ENCODE peak calls at places on chromosomes 16 and 17, in nine cellular contexts. T, S, O, Z, V, Y, J, L and F are unnamed samples.

GRCh38 chr17:73581379-73581778 is 62.9 kb downstream of the SDK2 start:
- DNase-seq in Y (no peak), T (no peak), S (no peak), J (no peak), V (no peak), O (peak), L (no peak), Z (no peak), F (no peak)

GRCh38 chr17:50931003-50931878 is 65.1 kb upstream of the TOB1 start:
- DNase-seq in Z (peak), Y (peak), J (no peak), L (no peak), O (peak), S (peak), T (peak), V (peak), F (peak)

GRCh38 chr17:11506635-11507034 is 91.6 kb upstream of the DNAH9 start:
- DNase-seq in Z (no peak), J (no peak), O (no peak), S (peak), T (no peak), V (peak), Y (no peak), L (no peak), F (no peak)

GRCh38 chr17:58270476-58271290 is 10.1 kb downstream of the MPO start:
- DNase-seq in J (no peak), O (no peak), Z (no peak), L (no peak), V (no peak), T (no peak), Y (no peak), S (no peak), F (no peak)

GRCh38 chr16:17589898-17590297 is 119.1 kb upstream of the XYLT1 start:
- DNase-seq in O (no peak), T (no peak), Y (no peak), L (no peak), Z (no peak), J (no peak), V (no peak), S (no peak), F (no peak)

GRCh38 chr17:35376245-35376644 is 2.8 kb upstream of the SLFN11 start:
- DNase-seq in J (no peak), Z (peak), V (peak), Y (no peak), T (no peak), L (no peak), O (no peak), S (no peak), F (no peak)

GRCh38 chr17:34769899-34770298 is 190.5 kb downstream of the TMEM132E start:
- DNase-seq in Z (no peak), V (no peak), J (no peak), Y (no peak), T (no peak), O (no peak), S (no peak), L (no peak), F (no peak)

GRCh38 chr16:14186007-14186953 is 115.2 kb downstream of the MRTFB start:
- DNase-seq in L (no peak), S (peak), O (no peak), J (no peak), T (no peak), Y (peak), V (no peak), Z (peak), F (no peak)

GRCh38 chr16:10620120-10620519 is 39.7 kb upstream of the EMP2 start:
- DNase-seq in O (no peak), L (no peak), Y (no peak), V (no peak), J (no peak), S (no peak), T (no peak), Z (no peak), F (no peak)

GRCh38 chr17:80103686-80104085 is 2.3 kb downstream of the GAA start:
- DNase-seq in Z (no peak), L (no peak), O (no peak), Y (no peak), J (no peak), T (no peak), V (no peak), S (no peak), F (no peak)

GRCh38 chr17:79406316-79406715 is 204.5 kb downstream of the RBFOX3 start:
- DNase-seq in T (no peak), Z (no peak), J (no peak), S (no peak), L (no peak), V (no peak), O (no peak), Y (no peak), F (no peak)

GRCh38 chr17:70239391-70239826 is 70.1 kb downstream of the KCNJ2 start:
- DNase-seq in Y (no peak), Z (no peak), T (no peak), V (no peak), J (no peak), O (no peak), L (no peak), S (no peak), F (no peak)

GRCh38 chr16:57867000-57867561 is 64.8 kb upstream of the KIFC3 start:
- DNase-seq in T (no peak), L (no peak), O (no peak), S (no peak), Z (no peak), V (no peak), J (no peak), Y (no peak), F (no peak)

GRCh38 chr16:48386559-48387312 is 1.5 kb upstream of the SIAH1 start:
- DNase-seq in S (no peak), L (no peak), Z (no peak), Y (no peak), O (no peak), V (no peak), T (no peak), J (no peak), F (no peak)

GRCh38 chr17:49469831-49470568 is 25.1 kb upstream of the NGFR start:
- DNase-seq in Z (no peak), T (no peak), J (no peak), V (no peak), O (peak), Y (no peak), L (no peak), S (peak), F (no peak)

GRCh38 chr17:28216528-28216927 is 102.5 kb upstream of the TMEM97 start:
- DNase-seq in J (no peak), V (peak), O (no peak), S (no peak), Z (peak), L (no peak), Y (peak), T (no peak), F (no peak)

GRCh38 chr16:50644730-50645129 is 36.4 kb downstream of the SNX20 start:
- DNase-seq in L (no peak), Y (peak), J (peak), Z (peak), V (peak), O (no peak), T (no peak), S (no peak), F (no peak)

GRCh38 chr17:4605826-4606225 is 21.5 kb downstream of the SMTNL2 start:
- DNase-seq in T (no peak), Y (peak), S (no peak), J (no peak), L (no peak), V (peak), O (peak), Z (no peak), F (no peak)

GRCh38 chr17:50580636-50581035 is 20.1 kb downstream of the CACNA1G start:
- DNase-seq in Y (no peak), L (no peak), S (no peak), V (no peak), O (no peak), T (no peak), J (no peak), Z (no peak), F (no peak)

GRCh38 chr16:20844588-20844987 is 38.3 kb downstream of the REXO5 start:
- DNase-seq in L (no peak), Y (no peak), T (no peak), O (no peak), S (no peak), V (peak), Z (no peak), J (no peak), F (no peak)

GRCh38 chr17:1959871-1960569 is 65.1 kb downstream of the RTN4RL1 start:
- DNase-seq in O (no peak), T (no peak), Y (no peak), S (no peak), V (no peak), Z (no peak), J (no peak), L (no peak), F (no peak)

GRCh38 chr16:25107466-25107792 is 4.1 kb upstream of the LCMT1 start:
- DNase-seq in Z (no peak), J (no peak), T (no peak), L (no peak), O (no peak), V (no peak), Y (no peak), S (no peak), F (no peak)

GRCh38 chr17:7438656-7439460 is 454 bp upstream of the FGF11 start:
- DNase-seq in O (no peak), V (no peak), L (no peak), T (no peak), Z (no peak), J (no peak), Y (no peak), S (no peak), F (no peak)

GRCh38 chr16:62079236-62079635 is 43.0 kb upstream of the CDH8 start:
- DNase-seq in L (no peak), O (no peak), Y (no peak), J (no peak), S (no peak), Z (no peak), V (no peak), T (no peak), F (no peak)

GRCh38 chr16:71927383-71927782 is 32.1 kb downstream of the IST1 start:
- DNase-seq in L (no peak), Y (peak), Z (peak), V (peak), S (no peak), T (peak), J (no peak), O (no peak), F (no peak)

GRCh38 chr17:39221572-39221971 is 4.2 kb downstream of the STAC2 start:
- DNase-seq in Z (no peak), L (no peak), S (no peak), V (no peak), T (no peak), J (no peak), O (no peak), Y (no peak), F (no peak)

GRCh38 chr17:82126479-82127314 is 28.7 kb upstream of the FASN start:
- DNase-seq in L (peak), J (peak), Z (no peak), Y (no peak), S (no peak), T (no peak), O (no peak), V (no peak), F (no peak)

GRCh38 chr16:79625738-79626137 is 25.2 kb upstream of the MAF start:
- DNase-seq in Z (no peak), T (no peak), S (no peak), Y (no peak), O (no peak), V (no peak), L (no peak), J (no peak), F (no peak)